ENCODE peak calls at places on chromosomes 13 and 19, in six cellular contexts. One of them, this sample, is unnamed.

GRCh38 chr19:6677924-6678689 is 8.1 kb upstream of the TNFSF14 start:
- DNase-seq in AG09309: no peak
- DNase-seq in breast epithelium: no peak
- DNase-seq in psoas muscle: no peak
- DNase-seq in fibroblast of the aortic adventitia: no peak
- DNase-seq in astrocyte of the spinal cord: no peak
- DNase-seq in this sample: peak; percentile 52

GRCh38 chr13:99981115-99982020 is at the start of gene ZIC2:
- DNase-seq in AG09309: no peak
- DNase-seq in breast epithelium: no peak
- DNase-seq in psoas muscle: no peak
- DNase-seq in fibroblast of the aortic adventitia: no peak
- DNase-seq in astrocyte of the spinal cord: peak; percentile 90
- DNase-seq in this sample: no peak

GRCh38 chr13:23547000-23547590 is 23.1 kb upstream of the TNFRSF19 start:
- DNase-seq in AG09309: no peak
- DNase-seq in breast epithelium: no peak
- DNase-seq in psoas muscle: peak; percentile 53
- DNase-seq in fibroblast of the aortic adventitia: peak; percentile 45
- DNase-seq in astrocyte of the spinal cord: peak; percentile 48
- DNase-seq in this sample: peak; percentile 47

GRCh38 chr19:28646629-28647028 is 566.3 kb downstream of the UQCRFS1 start:
- DNase-seq in AG09309: no peak
- DNase-seq in breast epithelium: no peak
- DNase-seq in psoas muscle: no peak
- DNase-seq in fibroblast of the aortic adventitia: no peak
- DNase-seq in astrocyte of the spinal cord: no peak
- DNase-seq in this sample: no peak

GRCh38 chr19:4278010-4278409 is 1.1 kb upstream of the SHD start:
- DNase-seq in AG09309: no peak
- DNase-seq in breast epithelium: no peak
- DNase-seq in psoas muscle: no peak
- DNase-seq in fibroblast of the aortic adventitia: no peak
- DNase-seq in astrocyte of the spinal cord: no peak
- DNase-seq in this sample: no peak

GRCh38 chr19:32129141-32129540 is 216.3 kb upstream of the ZNF507 start:
- DNase-seq in AG09309: no peak
- DNase-seq in breast epithelium: no peak
- DNase-seq in psoas muscle: no peak
- DNase-seq in fibroblast of the aortic adventitia: no peak
- DNase-seq in astrocyte of the spinal cord: no peak
- DNase-seq in this sample: no peak

GRCh38 chr19:1051791-1052190 is 11.9 kb downstream of the ABCA7 start:
- DNase-seq in AG09309: no peak
- DNase-seq in breast epithelium: no peak
- DNase-seq in psoas muscle: no peak
- DNase-seq in fibroblast of the aortic adventitia: no peak
- DNase-seq in astrocyte of the spinal cord: no peak
- DNase-seq in this sample: no peak

GRCh38 chr13:99382428-99383133 is 75.4 kb upstream of the GPR183 start:
- DNase-seq in AG09309: no peak
- DNase-seq in breast epithelium: no peak
- DNase-seq in psoas muscle: no peak
- DNase-seq in fibroblast of the aortic adventitia: no peak
- DNase-seq in astrocyte of the spinal cord: no peak
- DNase-seq in this sample: no peak

GRCh38 chr13:35818577-35819165 is 312.5 kb downstream of the DCLK1 start:
- DNase-seq in AG09309: peak; percentile 33
- DNase-seq in breast epithelium: no peak
- DNase-seq in psoas muscle: no peak
- DNase-seq in fibroblast of the aortic adventitia: peak; percentile 74
- DNase-seq in astrocyte of the spinal cord: peak; percentile 55
- DNase-seq in this sample: peak; percentile 73

GRCh38 chr13:113947321-113948033 is 26.4 kb downstream of the C13orf46 start:
- DNase-seq in AG09309: no peak
- DNase-seq in breast epithelium: peak; percentile 72
- DNase-seq in psoas muscle: peak; percentile 68
- DNase-seq in fibroblast of the aortic adventitia: peak; percentile 74
- DNase-seq in astrocyte of the spinal cord: no peak
- DNase-seq in this sample: peak; percentile 61
- TF ChIP-seq CTCF in AG09309: peak; percentile 95
- TF ChIP-seq CTCF in breast epithelium: peak; percentile 83
- TF ChIP-seq CTCF in psoas muscle: peak; percentile 61
- TF ChIP-seq CTCF in fibroblast of the aortic adventitia: peak; percentile 92
- TF ChIP-seq CTCF in astrocyte of the spinal cord: peak; percentile 59
- TF ChIP-seq CTCF in this sample: peak; percentile 62

DNA sequence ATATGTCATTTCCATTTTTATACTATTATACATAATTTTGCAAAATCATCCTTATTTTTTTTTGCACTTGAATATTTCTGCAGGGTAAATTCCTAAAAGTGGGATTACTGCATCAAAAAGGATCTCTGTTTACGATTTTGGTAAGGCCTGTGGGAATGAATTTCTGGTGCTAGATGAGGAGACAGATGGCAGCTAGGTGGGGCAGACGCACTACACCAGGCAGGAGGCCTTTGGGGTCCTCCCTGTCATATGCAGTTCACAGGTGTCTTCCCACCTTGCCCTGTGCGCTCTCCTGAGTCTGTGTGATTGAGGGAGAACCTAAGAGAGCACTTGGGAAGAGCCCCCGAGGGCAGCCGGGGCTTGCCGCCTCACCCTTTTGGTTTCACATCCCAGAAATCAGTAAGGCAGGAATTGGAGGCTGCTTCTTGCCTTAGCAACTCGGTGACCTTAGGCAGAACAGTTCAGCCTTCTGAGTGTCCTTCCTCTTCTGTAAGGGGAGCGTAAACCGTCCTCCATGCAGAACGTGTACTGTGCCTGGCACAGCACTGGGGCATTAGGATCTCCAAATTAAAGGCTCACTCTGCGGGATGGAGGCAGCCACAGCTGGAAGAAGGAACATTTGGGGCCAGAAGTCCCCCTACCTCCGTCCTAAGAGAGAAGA is 13.5 kb upstream of the GJB2 start:
- DNase-seq in AG09309: no peak
- DNase-seq in breast epithelium: no peak
- DNase-seq in psoas muscle: no peak
- DNase-seq in fibroblast of the aortic adventitia: no peak
- DNase-seq in astrocyte of the spinal cord: no peak
- DNase-seq in this sample: no peak
- TF ChIP-seq CTCF in AG09309: no peak
- TF ChIP-seq CTCF in breast epithelium: no peak
- TF ChIP-seq CTCF in psoas muscle: no peak
- TF ChIP-seq CTCF in fibroblast of the aortic adventitia: no peak
- TF ChIP-seq CTCF in astrocyte of the spinal cord: no peak
- TF ChIP-seq CTCF in this sample: no peak

DNA sequence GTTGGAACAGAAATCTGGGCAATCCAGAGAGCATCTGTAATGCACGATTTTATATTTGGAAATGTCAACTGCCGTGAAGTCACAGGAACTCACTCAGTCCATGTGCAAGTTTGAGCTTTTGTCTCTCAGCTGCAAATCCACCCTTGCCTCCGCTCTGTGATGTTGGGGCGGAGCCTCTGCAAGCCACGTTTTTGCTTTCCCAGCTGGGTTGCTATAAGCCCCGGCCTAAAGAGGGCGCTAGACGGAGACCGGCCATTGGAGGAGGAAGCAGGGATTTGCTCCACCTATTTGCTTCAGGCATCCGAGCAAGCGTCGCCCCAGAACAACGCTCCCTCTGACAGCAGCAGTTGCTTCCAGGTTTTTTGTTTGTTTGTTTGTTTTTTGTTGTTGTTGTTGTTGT is 56.2 kb downstream of the TRPM4 start:
- DNase-seq in AG09309: no peak
- DNase-seq in breast epithelium: no peak
- DNase-seq in psoas muscle: no peak
- DNase-seq in fibroblast of the aortic adventitia: no peak
- DNase-seq in astrocyte of the spinal cord: no peak
- DNase-seq in this sample: no peak
- TF ChIP-seq CTCF in AG09309: no peak
- TF ChIP-seq CTCF in breast epithelium: no peak
- TF ChIP-seq CTCF in psoas muscle: no peak
- TF ChIP-seq CTCF in fibroblast of the aortic adventitia: peak; percentile 15
- TF ChIP-seq CTCF in astrocyte of the spinal cord: no peak
- TF ChIP-seq CTCF in this sample: peak; percentile 5

GRCh38 chr19:5443723-5444122 is 11.5 kb upstream of the ZNRF4 start:
- DNase-seq in AG09309: no peak
- DNase-seq in breast epithelium: no peak
- DNase-seq in psoas muscle: no peak
- DNase-seq in fibroblast of the aortic adventitia: no peak
- DNase-seq in astrocyte of the spinal cord: no peak
- DNase-seq in this sample: no peak

GRCh38 chr19:5445071-5445470 is 10.1 kb upstream of the ZNRF4 start:
- DNase-seq in AG09309: no peak
- DNase-seq in breast epithelium: no peak
- DNase-seq in psoas muscle: no peak
- DNase-seq in fibroblast of the aortic adventitia: no peak
- DNase-seq in astrocyte of the spinal cord: no peak
- DNase-seq in this sample: no peak

GRCh38 chr19:5445667-5446066 is 9.6 kb upstream of the ZNRF4 start:
- DNase-seq in AG09309: no peak
- DNase-seq in breast epithelium: no peak
- DNase-seq in psoas muscle: no peak
- DNase-seq in fibroblast of the aortic adventitia: no peak
- DNase-seq in astrocyte of the spinal cord: no peak
- DNase-seq in this sample: no peak

GRCh38 chr19:5447700-5448311 is 7.4 kb upstream of the ZNRF4 start:
- DNase-seq in AG09309: no peak
- DNase-seq in breast epithelium: no peak
- DNase-seq in psoas muscle: no peak
- DNase-seq in fibroblast of the aortic adventitia: no peak
- DNase-seq in astrocyte of the spinal cord: no peak
- DNase-seq in this sample: no peak

DNA sequence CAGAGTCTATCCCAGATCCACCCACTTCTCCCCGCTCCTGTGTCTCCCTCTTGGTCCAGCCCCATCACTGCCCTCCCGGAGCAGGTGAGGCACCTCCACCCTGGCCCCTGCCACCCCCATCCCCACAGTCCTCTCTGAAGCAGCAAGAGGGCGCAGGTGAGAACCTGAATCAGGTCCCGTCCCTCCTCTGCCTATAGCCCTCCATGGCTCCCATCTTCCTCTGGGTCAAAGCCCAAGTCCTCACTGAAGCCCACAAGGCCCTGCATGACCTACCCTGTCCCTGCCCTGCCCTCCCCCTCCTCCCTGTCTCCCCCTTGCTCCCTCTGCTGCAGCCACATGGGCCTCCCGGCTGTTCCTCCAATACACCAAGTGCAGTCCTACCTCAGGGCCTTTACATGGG is 10.8 kb upstream of the ZNRF4 start:
- DNase-seq in AG09309: no peak
- DNase-seq in breast epithelium: no peak
- DNase-seq in psoas muscle: no peak
- DNase-seq in fibroblast of the aortic adventitia: no peak
- DNase-seq in astrocyte of the spinal cord: no peak
- DNase-seq in this sample: no peak
- TF ChIP-seq CTCF in AG09309: no peak
- TF ChIP-seq CTCF in breast epithelium: no peak
- TF ChIP-seq CTCF in psoas muscle: no peak
- TF ChIP-seq CTCF in fibroblast of the aortic adventitia: no peak
- TF ChIP-seq CTCF in astrocyte of the spinal cord: no peak
- TF ChIP-seq CTCF in this sample: no peak

GRCh38 chr13:109425821-109426689 is 360.3 kb downstream of the IRS2 start:
- DNase-seq in AG09309: no peak
- DNase-seq in breast epithelium: no peak
- DNase-seq in psoas muscle: no peak
- DNase-seq in fibroblast of the aortic adventitia: no peak
- DNase-seq in astrocyte of the spinal cord: no peak
- DNase-seq in this sample: no peak

GRCh38 chr13:109427148-109427547 is 359.2 kb downstream of the IRS2 start:
- DNase-seq in AG09309: no peak
- DNase-seq in breast epithelium: no peak
- DNase-seq in psoas muscle: no peak
- DNase-seq in fibroblast of the aortic adventitia: no peak
- DNase-seq in astrocyte of the spinal cord: peak; percentile 39
- DNase-seq in this sample: no peak

GRCh38 chr13:109428146-109428545 is 358.2 kb downstream of the IRS2 start:
- DNase-seq in AG09309: no peak
- DNase-seq in breast epithelium: no peak
- DNase-seq in psoas muscle: no peak
- DNase-seq in fibroblast of the aortic adventitia: no peak
- DNase-seq in astrocyte of the spinal cord: no peak
- DNase-seq in this sample: no peak

GRCh38 chr13:109426690-109426990 is 359.7 kb downstream of the IRS2 start:
- DNase-seq in AG09309: no peak
- DNase-seq in breast epithelium: no peak
- DNase-seq in psoas muscle: no peak
- DNase-seq in fibroblast of the aortic adventitia: no peak
- DNase-seq in astrocyte of the spinal cord: no peak
- DNase-seq in this sample: peak; percentile 10

DNA sequence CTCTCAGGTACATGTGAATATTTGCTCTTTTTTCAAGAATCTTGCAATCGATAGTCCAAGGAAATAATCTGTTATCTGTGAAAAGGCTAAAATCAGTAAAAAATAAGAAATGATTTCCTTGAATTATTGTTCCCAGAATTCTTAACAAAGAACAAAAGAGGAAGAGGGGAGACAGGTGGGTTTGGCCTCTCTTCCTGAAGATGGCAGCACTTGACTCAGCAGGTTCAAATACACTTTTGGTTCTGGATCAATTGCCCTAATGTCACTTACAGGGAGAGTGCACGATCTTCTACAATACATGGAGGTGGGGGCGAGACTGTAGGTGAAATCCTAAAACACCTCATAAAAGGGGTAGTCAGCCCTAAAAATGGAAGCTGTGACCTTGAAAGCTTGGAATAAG is 358.7 kb downstream of the IRS2 start:
- DNase-seq in AG09309: no peak
- DNase-seq in breast epithelium: no peak
- DNase-seq in psoas muscle: no peak
- DNase-seq in fibroblast of the aortic adventitia: no peak
- DNase-seq in astrocyte of the spinal cord: no peak
- DNase-seq in this sample: no peak
- TF ChIP-seq CTCF in AG09309: no peak
- TF ChIP-seq CTCF in breast epithelium: no peak
- TF ChIP-seq CTCF in psoas muscle: no peak
- TF ChIP-seq CTCF in fibroblast of the aortic adventitia: no peak
- TF ChIP-seq CTCF in astrocyte of the spinal cord: no peak
- TF ChIP-seq CTCF in this sample: no peak

This sample was measured in fibroblast of pulmonary artery.